ENCODE peak calls at places on chromosomes 3 and 15, in seven cellular contexts. One of them, this sample, is unnamed.

GRCh38 chr15:101013151-101013550 is 94.0 kb downstream of the LRRK1 start:
- DNase-seq in hepatocyte: no peak
- DNase-seq in GM23248: no peak
- DNase-seq in neural progenitor cell: no peak
- DNase-seq in HCT116: no peak
- DNase-seq in MM.1S: no peak
- DNase-seq in PC-3: no peak
- DNase-seq in this sample: no peak

GRCh38 chr3:71512000-71512399 is 71.5 kb downstream of the FOXP1 start:
- DNase-seq in hepatocyte: peak; percentile 39
- DNase-seq in GM23248: no peak
- DNase-seq in neural progenitor cell: no peak
- DNase-seq in HCT116: no peak
- DNase-seq in MM.1S: peak; percentile 54
- DNase-seq in PC-3: peak; percentile 22
- DNase-seq in this sample: peak; percentile 88

GRCh38 chr15:27095809-27096580 is 125.0 kb downstream of the GABRG3 start:
- DNase-seq in hepatocyte: peak; percentile 32
- DNase-seq in GM23248: peak; percentile 57
- DNase-seq in neural progenitor cell: no peak
- DNase-seq in HCT116: no peak
- DNase-seq in MM.1S: no peak
- DNase-seq in PC-3: peak; percentile 30
- DNase-seq in this sample: peak; percentile 17

GRCh38 chr3:186991470-186991869 is 61.1 kb downstream of the ST6GAL1 start:
- DNase-seq in hepatocyte: no peak
- DNase-seq in GM23248: no peak
- DNase-seq in neural progenitor cell: no peak
- DNase-seq in HCT116: no peak
- DNase-seq in MM.1S: no peak
- DNase-seq in PC-3: peak; percentile 28
- DNase-seq in this sample: no peak

GRCh38 chr3:23739536-23739935 is 66.2 kb upstream of the UBE2E1 start:
- DNase-seq in hepatocyte: no peak
- DNase-seq in GM23248: peak; percentile 77
- DNase-seq in neural progenitor cell: no peak
- DNase-seq in HCT116: no peak
- DNase-seq in MM.1S: no peak
- DNase-seq in PC-3: peak; percentile 75
- DNase-seq in this sample: no peak

GRCh38 chr3:30576946-30577345 is 29.5 kb upstream of the TGFBR2 start:
- DNase-seq in hepatocyte: no peak
- DNase-seq in GM23248: peak; percentile 51
- DNase-seq in neural progenitor cell: no peak
- DNase-seq in HCT116: no peak
- DNase-seq in MM.1S: no peak
- DNase-seq in PC-3: no peak
- DNase-seq in this sample: no peak

GRCh38 chr15:63405683-63406456 is 24.2 kb upstream of the CA12 start:
- DNase-seq in hepatocyte: no peak
- DNase-seq in GM23248: no peak
- DNase-seq in neural progenitor cell: no peak
- DNase-seq in HCT116: no peak
- DNase-seq in MM.1S: no peak
- DNase-seq in PC-3: no peak
- DNase-seq in this sample: no peak

GRCh38 chr3:10516835-10517465 is 11.6 kb upstream of the ATP2B2 start:
- DNase-seq in hepatocyte: no peak
- DNase-seq in GM23248: no peak
- DNase-seq in neural progenitor cell: no peak
- DNase-seq in HCT116: no peak
- DNase-seq in MM.1S: no peak
- DNase-seq in PC-3: no peak
- DNase-seq in this sample: no peak

GRCh38 chr15:51367322-51367976 is 26.0 kb downstream of the GLDN start:
- DNase-seq in hepatocyte: peak; percentile 71
- DNase-seq in GM23248: peak; percentile 68
- DNase-seq in neural progenitor cell: peak; percentile 73
- DNase-seq in HCT116: no peak
- DNase-seq in MM.1S: no peak
- DNase-seq in PC-3: peak; percentile 75
- DNase-seq in this sample: no peak

GRCh38 chr3:193132923-193133463 is 108.0 kb upstream of the PLAAT1 start:
- DNase-seq in hepatocyte: no peak
- DNase-seq in GM23248: peak; percentile 51
- DNase-seq in neural progenitor cell: peak; percentile 4
- DNase-seq in HCT116: no peak
- DNase-seq in MM.1S: no peak
- DNase-seq in PC-3: peak; percentile 31
- DNase-seq in this sample: no peak

GRCh38 chr3:100103558-100104441 is 10.5 kb downstream of the FILIP1L start:
- DNase-seq in hepatocyte: no peak
- DNase-seq in GM23248: peak; percentile 26
- DNase-seq in neural progenitor cell: no peak
- DNase-seq in HCT116: no peak
- DNase-seq in MM.1S: peak; percentile 80
- DNase-seq in PC-3: peak; percentile 78
- DNase-seq in this sample: no peak

GRCh38 chr3:55622733-55623132 is 135.6 kb upstream of the WNT5A start:
- DNase-seq in hepatocyte: no peak
- DNase-seq in GM23248: peak; percentile 35
- DNase-seq in neural progenitor cell: no peak
- DNase-seq in HCT116: no peak
- DNase-seq in MM.1S: no peak
- DNase-seq in PC-3: no peak
- DNase-seq in this sample: no peak

GRCh38 chr3:183637106-183637486 is 1.7 kb downstream of the KLHL24 start:
- DNase-seq in hepatocyte: no peak
- DNase-seq in GM23248: peak; percentile 9
- DNase-seq in neural progenitor cell: no peak
- DNase-seq in HCT116: no peak
- DNase-seq in MM.1S: no peak
- DNase-seq in PC-3: peak; percentile 7
- DNase-seq in this sample: no peak

GRCh38 chr3:152400912-152401311 is 132.2 kb downstream of the MBNL1 start:
- DNase-seq in hepatocyte: no peak
- DNase-seq in GM23248: peak; percentile 80
- DNase-seq in neural progenitor cell: no peak
- DNase-seq in HCT116: no peak
- DNase-seq in MM.1S: no peak
- DNase-seq in PC-3: peak; percentile 84
- DNase-seq in this sample: no peak

GRCh38 chr3:100004931-100005330 is 109.4 kb downstream of the FILIP1L start:
- DNase-seq in hepatocyte: no peak
- DNase-seq in GM23248: no peak
- DNase-seq in neural progenitor cell: no peak
- DNase-seq in HCT116: no peak
- DNase-seq in MM.1S: no peak
- DNase-seq in PC-3: no peak
- DNase-seq in this sample: no peak

GRCh38 chr3:32238816-32239637 is 547 bp downstream of the CMTM8 start:
- DNase-seq in hepatocyte: peak; percentile 31
- DNase-seq in GM23248: peak; percentile 58
- DNase-seq in neural progenitor cell: no peak
- DNase-seq in HCT116: no peak
- DNase-seq in MM.1S: peak; percentile 33
- DNase-seq in PC-3: peak; percentile 39
- DNase-seq in this sample: peak; percentile 63

GRCh38 chr3:21894459-21895083 is 143.6 kb upstream of the ZNF385D start:
- DNase-seq in hepatocyte: peak; percentile 20
- DNase-seq in GM23248: peak; percentile 64
- DNase-seq in neural progenitor cell: peak; percentile 20
- DNase-seq in HCT116: no peak
- DNase-seq in MM.1S: peak; percentile 21
- DNase-seq in PC-3: peak; percentile 66
- DNase-seq in this sample: peak; percentile 35

GRCh38 chr3:58419782-58420512 is 13.7 kb downstream of the PDHB start:
- DNase-seq in hepatocyte: no peak
- DNase-seq in GM23248: peak; percentile 74
- DNase-seq in neural progenitor cell: no peak
- DNase-seq in HCT116: no peak
- DNase-seq in MM.1S: no peak
- DNase-seq in PC-3: peak; percentile 78
- DNase-seq in this sample: no peak

GRCh38 chr3:112770026-112770626 is 76.5 kb downstream of the CD200R1L start:
- DNase-seq in hepatocyte: peak; percentile 17
- DNase-seq in GM23248: peak; percentile 94
- DNase-seq in neural progenitor cell: no peak
- DNase-seq in HCT116: peak; percentile 10
- DNase-seq in MM.1S: peak; percentile 30
- DNase-seq in PC-3: peak; percentile 69
- DNase-seq in this sample: peak; percentile 74

GRCh38 chr3:145869958-145870357 is 291.0 kb downstream of the PLOD2 start:
- DNase-seq in hepatocyte: no peak
- DNase-seq in GM23248: no peak
- DNase-seq in neural progenitor cell: no peak
- DNase-seq in HCT116: no peak
- DNase-seq in MM.1S: peak; percentile 23
- DNase-seq in PC-3: no peak
- DNase-seq in this sample: no peak

GRCh38 chr15:90814193-90814811 is 54.1 kb upstream of the FURIN start:
- DNase-seq in hepatocyte: peak; percentile 9
- DNase-seq in GM23248: no peak
- DNase-seq in neural progenitor cell: no peak
- DNase-seq in HCT116: no peak
- DNase-seq in MM.1S: no peak
- DNase-seq in PC-3: no peak
- DNase-seq in this sample: no peak

GRCh38 chr3:11393401-11393800 is 121.2 kb downstream of the ATG7 start:
- DNase-seq in hepatocyte: no peak
- DNase-seq in GM23248: no peak
- DNase-seq in neural progenitor cell: no peak
- DNase-seq in HCT116: no peak
- DNase-seq in MM.1S: no peak
- DNase-seq in PC-3: no peak
- DNase-seq in this sample: no peak

GRCh38 chr15:44296625-44297524 is 8.4 kb downstream of the GOLM2 start:
- DNase-seq in hepatocyte: peak; percentile 36
- DNase-seq in GM23248: peak; percentile 71
- DNase-seq in neural progenitor cell: no peak
- DNase-seq in HCT116: peak; percentile 40
- DNase-seq in MM.1S: no peak
- DNase-seq in PC-3: peak; percentile 81
- DNase-seq in this sample: peak; percentile 33

DNA sequence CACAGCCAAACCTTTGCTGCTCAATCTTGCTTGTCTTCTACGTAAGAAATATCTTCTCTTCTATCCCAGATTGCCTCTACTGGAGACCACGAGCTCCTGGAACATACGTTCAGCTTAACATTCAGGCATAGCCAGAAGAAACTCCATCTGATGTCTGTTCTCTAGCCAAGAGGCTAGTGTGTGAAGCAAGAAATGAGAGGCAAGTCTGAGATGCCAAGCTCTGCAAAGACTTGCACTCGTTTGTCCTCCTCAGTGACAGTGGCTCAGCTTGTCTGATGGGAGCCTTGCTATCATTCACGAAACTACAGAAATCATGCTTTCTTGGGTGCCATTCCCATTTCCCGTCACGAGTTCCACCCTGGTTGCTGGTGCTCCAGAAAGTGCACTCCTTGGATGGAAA is at the start of gene SCN10A:
- DNase-seq in hepatocyte: no peak
- DNase-seq in GM23248: no peak
- DNase-seq in neural progenitor cell: no peak
- DNase-seq in HCT116: no peak
- DNase-seq in MM.1S: no peak
- DNase-seq in PC-3: no peak
- DNase-seq in this sample: no peak
- H3K36me3 ChIP-seq in hepatocyte: no peaks in the 10 kb centered on the region
- H3K36me3 ChIP-seq in GM23248: no peaks in the 10 kb centered on the region
- H3K36me3 ChIP-seq in neural progenitor cell: no peaks in the 10 kb centered on the region
- H3K36me3 ChIP-seq in HCT116: no peaks in the 10 kb centered on the region
- H3K36me3 ChIP-seq in MM.1S: no peaks in the 10 kb centered on the region
- H3K36me3 ChIP-seq in PC-3: no peaks in the 10 kb centered on the region
- H3K36me3 ChIP-seq in this sample: no peaks in the 10 kb centered on the region

GRCh38 chr15:89749951-89750559 is 994 bp downstream of the MESP1 start:
- DNase-seq in hepatocyte: no peak
- DNase-seq in GM23248: no peak
- DNase-seq in neural progenitor cell: peak; percentile 45
- DNase-seq in HCT116: no peak
- DNase-seq in MM.1S: peak; percentile 41
- DNase-seq in PC-3: peak; percentile 27
- DNase-seq in this sample: no peak
- TF ChIP-seq EZH2 in hepatocyte: peak; percentile 56
- TF ChIP-seq EZH2 in GM23248: no peak
- TF ChIP-seq EZH2 in neural progenitor cell: peak; percentile 87
- TF ChIP-seq EZH2 in HCT116: no peak
- TF ChIP-seq EZH2 in MM.1S: no peak
- TF ChIP-seq EZH2 in PC-3: no peak
- TF ChIP-seq EZH2 in this sample: no peak

GRCh38 chr15:39193611-39194010 is 387.3 kb upstream of the THBS1 start:
- DNase-seq in hepatocyte: no peak
- DNase-seq in GM23248: peak; percentile 41
- DNase-seq in neural progenitor cell: no peak
- DNase-seq in HCT116: no peak
- DNase-seq in MM.1S: no peak
- DNase-seq in PC-3: no peak
- DNase-seq in this sample: no peak

GRCh38 chr15:39195988-39196486 is 384.8 kb upstream of the THBS1 start:
- DNase-seq in hepatocyte: no peak
- DNase-seq in GM23248: peak; percentile 94
- DNase-seq in neural progenitor cell: no peak
- DNase-seq in HCT116: no peak
- DNase-seq in MM.1S: no peak
- DNase-seq in PC-3: peak; percentile 100
- DNase-seq in this sample: no peak

GRCh38 chr15:39192376-39192775 is 388.5 kb upstream of the THBS1 start:
- DNase-seq in hepatocyte: no peak
- DNase-seq in GM23248: no peak
- DNase-seq in neural progenitor cell: no peak
- DNase-seq in HCT116: no peak
- DNase-seq in MM.1S: no peak
- DNase-seq in PC-3: no peak
- DNase-seq in this sample: no peak

GRCh38 chr15:39192979-39193559 is 387.8 kb upstream of the THBS1 start:
- DNase-seq in hepatocyte: no peak
- DNase-seq in GM23248: no peak
- DNase-seq in neural progenitor cell: no peak
- DNase-seq in HCT116: no peak
- DNase-seq in MM.1S: no peak
- DNase-seq in PC-3: no peak
- DNase-seq in this sample: no peak

DNA sequence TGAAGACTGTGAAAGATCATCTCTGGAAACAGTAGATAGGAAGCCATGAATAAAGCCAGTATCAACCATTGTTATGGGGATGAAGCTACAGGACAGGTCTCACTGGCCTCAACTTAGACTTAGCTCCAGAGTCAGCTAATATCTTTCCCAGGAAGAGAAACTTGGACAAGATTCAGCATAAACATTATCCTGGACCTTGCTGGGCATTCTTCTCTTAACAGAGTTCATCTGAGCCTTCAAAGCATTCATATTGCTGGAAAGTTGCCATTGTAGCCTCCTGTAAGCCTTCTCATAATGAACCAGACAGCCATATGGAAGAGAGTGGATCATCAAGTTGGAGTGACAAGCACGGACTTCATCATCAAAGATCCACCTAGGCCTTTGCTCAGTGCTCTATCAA is 386.4 kb upstream of the THBS1 start:
- DNase-seq in hepatocyte: no peak
- DNase-seq in GM23248: no peak
- DNase-seq in neural progenitor cell: no peak
- DNase-seq in HCT116: no peak
- DNase-seq in MM.1S: no peak
- DNase-seq in PC-3: peak; percentile 57
- DNase-seq in this sample: no peak
- TF ChIP-seq EZH2phosphoT487 in hepatocyte: no peak
- TF ChIP-seq EZH2phosphoT487 in GM23248: no peak
- TF ChIP-seq EZH2phosphoT487 in neural progenitor cell: no peak
- TF ChIP-seq EZH2phosphoT487 in HCT116: no peak
- TF ChIP-seq EZH2phosphoT487 in MM.1S: no peak
- TF ChIP-seq EZH2phosphoT487 in PC-3: no peak
- TF ChIP-seq EZH2phosphoT487 in this sample: no peak

GRCh38 chr3:107227091-107227490 is 150.1 kb upstream of the CCDC54 start:
- DNase-seq in hepatocyte: no peak
- DNase-seq in GM23248: peak; percentile 72
- DNase-seq in neural progenitor cell: no peak
- DNase-seq in HCT116: no peak
- DNase-seq in MM.1S: no peak
- DNase-seq in PC-3: peak; percentile 42
- DNase-seq in this sample: no peak
- H3K36me3 ChIP-seq in hepatocyte: no peaks in the 10 kb centered on the region
- H3K36me3 ChIP-seq in GM23248: no peaks in the 10 kb centered on the region
- H3K36me3 ChIP-seq in neural progenitor cell: no peaks in the 10 kb centered on the region
- H3K36me3 ChIP-seq in HCT116: no peaks in the 10 kb centered on the region
- H3K36me3 ChIP-seq in MM.1S: no peaks in the 10 kb centered on the region
- H3K36me3 ChIP-seq in PC-3: no peaks in the 10 kb centered on the region
- H3K36me3 ChIP-seq in this sample: no peaks in the 10 kb centered on the region

This sample was measured in GM23338.